ENCODE peak calls at places on chromosomes 11 and 22, in seven cellular contexts. One of them, this sample, is unnamed.

GRCh38 chr11:132999031-132999430 is 533.3 kb downstream of the OPCML start:
- DNase-seq in NCI-H2107: no peak
- DNase-seq in mucosa of descending colon: no peak
- DNase-seq in HFFc6: no peak
- DNase-seq in nucleus accumbens: no peak
- DNase-seq in EH: no peak
- DNase-seq in HTR-8/SVneo: no peak
- DNase-seq in this sample: no peak

GRCh38 chr11:316031-316701 is 2.3 kb downstream of the IFITM1 start:
- DNase-seq in NCI-H2107: no peak
- DNase-seq in mucosa of descending colon: peak
- DNase-seq in HFFc6: no peak
- DNase-seq in nucleus accumbens: no peak
- DNase-seq in EH: peak
- DNase-seq in HTR-8/SVneo: no peak
- DNase-seq in this sample: no peak

GRCh38 chr11:123060265-123061000 is 1.5 kb downstream of the HSPA8 start:
- DNase-seq in NCI-H2107: no peak
- DNase-seq in mucosa of descending colon: no peak
- DNase-seq in HFFc6: no peak
- DNase-seq in nucleus accumbens: no peak
- DNase-seq in EH: peak
- DNase-seq in HTR-8/SVneo: no peak
- DNase-seq in this sample: peak

GRCh38 chr11:79708319-79708928 is 267.6 kb upstream of the TENM4 start:
- DNase-seq in NCI-H2107: no peak
- DNase-seq in mucosa of descending colon: no peak
- DNase-seq in HFFc6: peak
- DNase-seq in nucleus accumbens: no peak
- DNase-seq in EH: peak
- DNase-seq in HTR-8/SVneo: peak
- DNase-seq in this sample: peak

GRCh38 chr11:65488273-65489058 is 10.4 kb upstream of the MALAT1 start:
- DNase-seq in NCI-H2107: no peak
- DNase-seq in mucosa of descending colon: peak
- DNase-seq in HFFc6: peak
- DNase-seq in nucleus accumbens: no peak
- DNase-seq in EH: peak
- DNase-seq in HTR-8/SVneo: no peak
- DNase-seq in this sample: peak

GRCh38 chr22:16654882-16655281 is 62.3 kb upstream of the CCT8L2 start:
- DNase-seq in NCI-H2107: no peak
- DNase-seq in mucosa of descending colon: no peak
- DNase-seq in HFFc6: no peak
- DNase-seq in nucleus accumbens: no peak
- DNase-seq in EH: no peak
- DNase-seq in HTR-8/SVneo: no peak
- DNase-seq in this sample: no peak

GRCh38 chr11:122917311-122917710 is 34.8 kb downstream of the JHY start:
- DNase-seq in NCI-H2107: no peak
- DNase-seq in mucosa of descending colon: no peak
- DNase-seq in HFFc6: peak
- DNase-seq in nucleus accumbens: no peak
- DNase-seq in EH: peak
- DNase-seq in HTR-8/SVneo: no peak
- DNase-seq in this sample: peak

GRCh38 chr22:33873186-33873585 is 47.1 kb downstream of the LARGE1 start:
- DNase-seq in NCI-H2107: no peak
- DNase-seq in mucosa of descending colon: no peak
- DNase-seq in HFFc6: no peak
- DNase-seq in nucleus accumbens: no peak
- DNase-seq in EH: peak
- DNase-seq in HTR-8/SVneo: no peak
- DNase-seq in this sample: no peak

GRCh38 chr11:71189768-71190315 is 62.5 kb downstream of the SHANK2 start:
- DNase-seq in NCI-H2107: no peak
- DNase-seq in mucosa of descending colon: no peak
- DNase-seq in HFFc6: no peak
- DNase-seq in nucleus accumbens: no peak
- DNase-seq in EH: no peak
- DNase-seq in HTR-8/SVneo: no peak
- DNase-seq in this sample: no peak

GRCh38 chr22:46734830-46735453 is 3.1 kb downstream of the CERK start:
- DNase-seq in NCI-H2107: no peak
- DNase-seq in mucosa of descending colon: peak
- DNase-seq in HFFc6: no peak
- DNase-seq in nucleus accumbens: no peak
- DNase-seq in EH: no peak
- DNase-seq in HTR-8/SVneo: no peak
- DNase-seq in this sample: no peak

This sample was measured in adipocyte.